ENCODE peak calls at places on chromosomes 5 and 9, in seven cellular contexts. One of them, this sample, is unnamed. For H3K27me3, the result is how much of the 10 kb centered on the place peaks cover.

GRCh38 chr9:109119439-109120203 is at the start of gene TMEM245:
- DNase-seq in psoas muscle: peak
- DNase-seq in effector memory CD4-positive, alpha-beta T cell: peak
- DNase-seq in right lobe of liver: peak
- DNase-seq in H7: peak
- DNase-seq in small intestine: peak
- DNase-seq in endodermal cell: peak
- DNase-seq in this sample: peak

GRCh38 chr5:13350754-13351153 is 593.7 kb downstream of the DNAH5 start:
- DNase-seq in psoas muscle: no peak
- DNase-seq in effector memory CD4-positive, alpha-beta T cell: no peak
- DNase-seq in right lobe of liver: no peak
- DNase-seq in H7: no peak
- DNase-seq in small intestine: no peak
- DNase-seq in endodermal cell: no peak
- DNase-seq in this sample: no peak

GRCh38 chr9:13033959-13034695 is 245.4 kb downstream of the MPDZ start:
- DNase-seq in psoas muscle: peak
- DNase-seq in effector memory CD4-positive, alpha-beta T cell: no peak
- DNase-seq in right lobe of liver: peak
- DNase-seq in H7: peak
- DNase-seq in small intestine: peak
- DNase-seq in endodermal cell: peak
- DNase-seq in this sample: peak

GRCh38 chr5:157559301-157559700 is 16.3 kb downstream of the ADAM19 start:
- DNase-seq in psoas muscle: no peak
- DNase-seq in effector memory CD4-positive, alpha-beta T cell: no peak
- DNase-seq in right lobe of liver: peak
- DNase-seq in H7: no peak
- DNase-seq in small intestine: no peak
- DNase-seq in endodermal cell: no peak
- DNase-seq in this sample: no peak

GRCh38 chr9:121947683-121948300 is 145.3 kb downstream of the TTLL11 start:
- DNase-seq in psoas muscle: no peak
- DNase-seq in effector memory CD4-positive, alpha-beta T cell: no peak
- DNase-seq in right lobe of liver: no peak
- DNase-seq in H7: no peak
- DNase-seq in small intestine: no peak
- DNase-seq in endodermal cell: no peak
- DNase-seq in this sample: no peak

GRCh38 chr5:54646285-54647101 is 128.9 kb downstream of the SNX18 start:
- DNase-seq in psoas muscle: peak
- DNase-seq in effector memory CD4-positive, alpha-beta T cell: peak
- DNase-seq in right lobe of liver: peak
- DNase-seq in H7: peak
- DNase-seq in small intestine: peak
- DNase-seq in endodermal cell: peak
- DNase-seq in this sample: peak

GRCh38 chr9:16026886-16027285 is 474.0 kb downstream of the CCDC171 start:
- DNase-seq in psoas muscle: no peak
- DNase-seq in effector memory CD4-positive, alpha-beta T cell: no peak
- DNase-seq in right lobe of liver: no peak
- DNase-seq in H7: no peak
- DNase-seq in small intestine: no peak
- DNase-seq in endodermal cell: no peak
- DNase-seq in this sample: no peak

GRCh38 chr5:83839788-83840187 is 119.1 kb upstream of the HAPLN1 start:
- DNase-seq in psoas muscle: no peak
- DNase-seq in effector memory CD4-positive, alpha-beta T cell: no peak
- DNase-seq in right lobe of liver: no peak
- DNase-seq in H7: no peak
- DNase-seq in small intestine: no peak
- DNase-seq in endodermal cell: no peak
- DNase-seq in this sample: no peak

GRCh38 chr9:34334916-34335315 is 5.5 kb downstream of the NUDT2 start:
- DNase-seq in psoas muscle: no peak
- DNase-seq in effector memory CD4-positive, alpha-beta T cell: no peak
- DNase-seq in right lobe of liver: no peak
- DNase-seq in H7: no peak
- DNase-seq in small intestine: no peak
- DNase-seq in endodermal cell: peak
- DNase-seq in this sample: no peak

GRCh38 chr9:123081824-123082223 is 48.4 kb downstream of the GPR21 start:
- DNase-seq in psoas muscle: no peak
- DNase-seq in effector memory CD4-positive, alpha-beta T cell: no peak
- DNase-seq in right lobe of liver: no peak
- DNase-seq in H7: no peak
- DNase-seq in small intestine: peak
- DNase-seq in endodermal cell: peak
- DNase-seq in this sample: no peak

GRCh38 chr5:140294753-140295152 is 8.1 kb downstream of the PFDN1 start:
- DNase-seq in psoas muscle: no peak
- DNase-seq in effector memory CD4-positive, alpha-beta T cell: no peak
- DNase-seq in right lobe of liver: no peak
- DNase-seq in H7: no peak
- DNase-seq in small intestine: no peak
- DNase-seq in endodermal cell: no peak
- DNase-seq in this sample: no peak

GRCh38 chr5:100595152-100595811 is 60.1 kb downstream of the FAM174A start:
- DNase-seq in psoas muscle: peak
- DNase-seq in effector memory CD4-positive, alpha-beta T cell: no peak
- DNase-seq in right lobe of liver: no peak
- DNase-seq in H7: no peak
- DNase-seq in small intestine: peak
- DNase-seq in endodermal cell: no peak
- DNase-seq in this sample: peak

GRCh38 chr9:130522233-130522808 is 57.1 kb upstream of the FUBP3 start:
- DNase-seq in psoas muscle: no peak
- DNase-seq in effector memory CD4-positive, alpha-beta T cell: no peak
- DNase-seq in right lobe of liver: no peak
- DNase-seq in H7: peak
- DNase-seq in small intestine: no peak
- DNase-seq in endodermal cell: peak
- DNase-seq in this sample: no peak

GRCh38 chr5:174625591-174626365 is 98.6 kb upstream of the MSX2 start:
- DNase-seq in psoas muscle: no peak
- DNase-seq in effector memory CD4-positive, alpha-beta T cell: no peak
- DNase-seq in right lobe of liver: no peak
- DNase-seq in H7: no peak
- DNase-seq in small intestine: peak
- DNase-seq in endodermal cell: peak
- DNase-seq in this sample: no peak

GRCh38 chr5:80206282-80206681 is 49.6 kb downstream of the SERINC5 start:
- DNase-seq in psoas muscle: no peak
- DNase-seq in effector memory CD4-positive, alpha-beta T cell: no peak
- DNase-seq in right lobe of liver: no peak
- DNase-seq in H7: no peak
- DNase-seq in small intestine: no peak
- DNase-seq in endodermal cell: no peak
- DNase-seq in this sample: no peak

GRCh38 chr5:104817127-104817526 is 1254.5 kb upstream of the NUDT12 start:
- DNase-seq in psoas muscle: no peak
- DNase-seq in effector memory CD4-positive, alpha-beta T cell: no peak
- DNase-seq in right lobe of liver: no peak
- DNase-seq in H7: no peak
- DNase-seq in small intestine: no peak
- DNase-seq in endodermal cell: no peak
- DNase-seq in this sample: no peak

GRCh38 chr9:113644321-113644720 is 180.8 kb downstream of the RGS3 start:
- DNase-seq in psoas muscle: no peak
- DNase-seq in effector memory CD4-positive, alpha-beta T cell: no peak
- DNase-seq in right lobe of liver: no peak
- DNase-seq in H7: no peak
- DNase-seq in small intestine: no peak
- DNase-seq in endodermal cell: no peak
- DNase-seq in this sample: no peak

GRCh38 chr9:29966247-29966646 is 2393.0 kb upstream of the C9orf72 start:
- DNase-seq in psoas muscle: no peak
- DNase-seq in effector memory CD4-positive, alpha-beta T cell: no peak
- DNase-seq in right lobe of liver: no peak
- DNase-seq in H7: no peak
- DNase-seq in small intestine: no peak
- DNase-seq in endodermal cell: no peak
- DNase-seq in this sample: no peak

GRCh38 chr5:166772770-166773169 is 1518.7 kb upstream of the WWC1 start:
- DNase-seq in psoas muscle: no peak
- DNase-seq in effector memory CD4-positive, alpha-beta T cell: no peak
- DNase-seq in right lobe of liver: no peak
- DNase-seq in H7: no peak
- DNase-seq in small intestine: no peak
- DNase-seq in endodermal cell: no peak
- DNase-seq in this sample: no peak

GRCh38 chr5:7186818-7187217 is 209.1 kb upstream of the ADCY2 start:
- DNase-seq in psoas muscle: no peak
- DNase-seq in effector memory CD4-positive, alpha-beta T cell: no peak
- DNase-seq in right lobe of liver: no peak
- DNase-seq in H7: no peak
- DNase-seq in small intestine: no peak
- DNase-seq in endodermal cell: no peak
- DNase-seq in this sample: no peak

GRCh38 chr9:73441890-73442818 is 290.5 kb downstream of the ANXA1 start:
- DNase-seq in psoas muscle: no peak
- DNase-seq in effector memory CD4-positive, alpha-beta T cell: no peak
- DNase-seq in right lobe of liver: no peak
- DNase-seq in H7: peak
- DNase-seq in small intestine: no peak
- DNase-seq in endodermal cell: peak
- DNase-seq in this sample: no peak

GRCh38 chr9:104997536-104997935 is 69.6 kb upstream of the ABCA1 start:
- DNase-seq in psoas muscle: no peak
- DNase-seq in effector memory CD4-positive, alpha-beta T cell: no peak
- DNase-seq in right lobe of liver: no peak
- DNase-seq in H7: no peak
- DNase-seq in small intestine: no peak
- DNase-seq in endodermal cell: no peak
- DNase-seq in this sample: no peak

GRCh38 chr9:34684145-34684544 is 6.9 kb downstream of the CCL19 start:
- DNase-seq in psoas muscle: no peak
- DNase-seq in effector memory CD4-positive, alpha-beta T cell: no peak
- DNase-seq in right lobe of liver: no peak
- DNase-seq in H7: no peak
- DNase-seq in small intestine: no peak
- DNase-seq in endodermal cell: no peak
- DNase-seq in this sample: no peak

DNA sequence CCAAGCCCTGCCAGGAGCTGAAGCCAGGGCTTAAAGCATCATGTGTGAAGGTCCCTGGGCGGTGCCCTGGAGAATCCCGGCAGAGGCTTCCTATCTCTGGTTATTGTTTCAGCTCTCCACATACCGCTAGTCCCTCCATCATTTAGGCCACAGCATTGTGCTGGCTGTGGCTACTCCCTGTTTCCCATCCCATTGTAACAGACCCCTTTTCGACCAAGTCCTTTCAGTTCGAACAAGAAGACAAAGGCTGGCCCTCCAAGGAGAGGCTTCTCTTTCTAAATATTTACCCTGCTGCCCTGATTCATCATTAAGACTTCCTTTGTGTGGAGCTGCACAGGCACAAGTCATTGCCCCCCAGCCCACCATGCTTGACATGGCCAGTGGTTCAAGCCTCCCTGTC is 41.6 kb downstream of the NEUROG1 start:
- DNase-seq in psoas muscle: no peak
- DNase-seq in effector memory CD4-positive, alpha-beta T cell: no peak
- DNase-seq in right lobe of liver: no peak
- DNase-seq in H7: no peak
- DNase-seq in small intestine: no peak
- DNase-seq in endodermal cell: no peak
- DNase-seq in this sample: no peak
- H3K27me3 ChIP-seq in psoas muscle: under half
- H3K27me3 ChIP-seq in effector memory CD4-positive, alpha-beta T cell: under half
- H3K27me3 ChIP-seq in right lobe of liver: under half
- H3K27me3 ChIP-seq in H7: half or more
- H3K27me3 ChIP-seq in small intestine: under half
- H3K27me3 ChIP-seq in endodermal cell: half or more
- H3K27me3 ChIP-seq in this sample: half or more

DNA sequence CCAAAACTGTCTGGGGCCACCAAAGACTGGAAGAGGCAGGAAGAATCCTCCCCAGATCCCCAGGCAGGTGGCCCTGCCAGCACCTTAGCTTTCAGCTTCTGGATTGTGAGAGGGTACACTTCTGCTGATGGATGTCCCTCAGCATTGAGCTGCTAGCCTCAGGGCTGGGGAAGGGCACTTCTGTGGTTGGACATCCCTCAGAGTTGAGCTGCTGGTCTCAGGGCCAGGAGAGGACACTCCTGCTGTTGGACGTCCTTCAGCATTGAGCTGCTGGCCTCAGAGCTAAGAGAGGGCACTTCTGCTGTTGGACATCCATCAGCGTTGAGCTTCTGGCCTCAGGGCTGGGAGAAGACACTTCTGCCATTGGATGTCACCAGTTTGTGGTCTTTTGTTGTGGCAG is 83.8 kb upstream of the FCN1 start:
- DNase-seq in psoas muscle: no peak
- DNase-seq in effector memory CD4-positive, alpha-beta T cell: no peak
- DNase-seq in right lobe of liver: no peak
- DNase-seq in H7: no peak
- DNase-seq in small intestine: no peak
- DNase-seq in endodermal cell: no peak
- DNase-seq in this sample: no peak
- H3K27me3 ChIP-seq in psoas muscle: under half
- H3K27me3 ChIP-seq in effector memory CD4-positive, alpha-beta T cell: under half
- H3K27me3 ChIP-seq in right lobe of liver: under half
- H3K27me3 ChIP-seq in H7: under half
- H3K27me3 ChIP-seq in small intestine: under half
- H3K27me3 ChIP-seq in endodermal cell: under half
- H3K27me3 ChIP-seq in this sample: under half

GRCh38 chr5:114367029-114367428 is 5.2 kb downstream of the KCNN2 start:
- DNase-seq in psoas muscle: no peak
- DNase-seq in effector memory CD4-positive, alpha-beta T cell: no peak
- DNase-seq in right lobe of liver: no peak
- DNase-seq in H7: no peak
- DNase-seq in small intestine: no peak
- DNase-seq in endodermal cell: no peak
- DNase-seq in this sample: no peak
- H3K27me3 ChIP-seq in psoas muscle: under half
- H3K27me3 ChIP-seq in effector memory CD4-positive, alpha-beta T cell: under half
- H3K27me3 ChIP-seq in right lobe of liver: under half
- H3K27me3 ChIP-seq in H7: under half
- H3K27me3 ChIP-seq in small intestine: under half
- H3K27me3 ChIP-seq in endodermal cell: under half
- H3K27me3 ChIP-seq in this sample: under half

GRCh38 chr5:61824396-61824795 is 481.6 kb upstream of the KIF2A start:
- DNase-seq in psoas muscle: no peak
- DNase-seq in effector memory CD4-positive, alpha-beta T cell: no peak
- DNase-seq in right lobe of liver: no peak
- DNase-seq in H7: no peak
- DNase-seq in small intestine: no peak
- DNase-seq in endodermal cell: no peak
- DNase-seq in this sample: no peak

GRCh38 chr5:61823796-61824195 is 482.2 kb upstream of the KIF2A start:
- DNase-seq in psoas muscle: no peak
- DNase-seq in effector memory CD4-positive, alpha-beta T cell: no peak
- DNase-seq in right lobe of liver: no peak
- DNase-seq in H7: no peak
- DNase-seq in small intestine: no peak
- DNase-seq in endodermal cell: no peak
- DNase-seq in this sample: no peak

GRCh38 chr5:61821561-61821960 is 484.4 kb upstream of the KIF2A start:
- DNase-seq in psoas muscle: no peak
- DNase-seq in effector memory CD4-positive, alpha-beta T cell: no peak
- DNase-seq in right lobe of liver: no peak
- DNase-seq in H7: no peak
- DNase-seq in small intestine: no peak
- DNase-seq in endodermal cell: no peak
- DNase-seq in this sample: no peak

GRCh38 chr5:61817472-61818326 is 485.6 kb downstream of the ZSWIM6 start:
- DNase-seq in psoas muscle: no peak
- DNase-seq in effector memory CD4-positive, alpha-beta T cell: no peak
- DNase-seq in right lobe of liver: peak
- DNase-seq in H7: peak
- DNase-seq in small intestine: peak
- DNase-seq in endodermal cell: peak
- DNase-seq in this sample: peak

GRCh38 chr5:61822584-61822983 is 483.4 kb upstream of the KIF2A start:
- DNase-seq in psoas muscle: no peak
- DNase-seq in effector memory CD4-positive, alpha-beta T cell: no peak
- DNase-seq in right lobe of liver: no peak
- DNase-seq in H7: no peak
- DNase-seq in small intestine: no peak
- DNase-seq in endodermal cell: no peak
- DNase-seq in this sample: no peak
- H3K27me3 ChIP-seq in psoas muscle: under half
- H3K27me3 ChIP-seq in effector memory CD4-positive, alpha-beta T cell: under half
- H3K27me3 ChIP-seq in right lobe of liver: under half
- H3K27me3 ChIP-seq in H7: under half
- H3K27me3 ChIP-seq in small intestine: under half
- H3K27me3 ChIP-seq in endodermal cell: under half
- H3K27me3 ChIP-seq in this sample: under half